ENCODE peak calls at places on chromosome 22, in nine cellular contexts. A, C, Z, G, T, O, V, R and U are unnamed samples.

GRCh38 chr22:42261266-42261665 is 9.2 kb downstream of the TCF20 start:
- DNase-seq in V (no peak), R (peak; percentile 43), G (no peak), A (no peak), Z (no peak), T (no peak), C (no peak), O (no peak), U (no peak)

GRCh38 chr22:20071524-20071972 is 8.5 kb upstream of the DGCR8 start:
- DNase-seq in G (no peak), Z (no peak), O (no peak), C (no peak), R (no peak), V (no peak), T (no peak), A (no peak), U (no peak)

GRCh38 chr22:36197601-36198146 is 3.9 kb downstream of the APOL4 start:
- DNase-seq in Z (no peak), T (no peak), V (no peak), C (no peak), R (no peak), G (no peak), O (no peak), A (no peak), U (no peak)

GRCh38 chr22:37021710-37022482 is 2.4 kb downstream of the MPST start:
- DNase-seq in A (peak; percentile 31), G (peak; percentile 53), C (peak; percentile 56), R (peak; percentile 14), V (no peak), T (no peak), O (peak; percentile 62), Z (peak; percentile 51), U (peak; percentile 75)

GRCh38 chr22:45878901-45879551 is 97.9 kb downstream of the WNT7B start:
- DNase-seq in R (no peak), T (no peak), G (no peak), O (no peak), C (no peak), V (no peak), Z (no peak), A (no peak), U (peak; percentile 54)

GRCh38 chr22:37014835-37015586 is 4.2 kb downstream of the TST start:
- DNase-seq in O (peak; percentile 52), T (no peak), C (no peak), G (peak; percentile 49), V (no peak), Z (no peak), A (no peak), R (no peak), U (no peak)

GRCh38 chr22:42651134-42651533 is 1.9 kb upstream of the CYB5R3 start:
- DNase-seq in Z (no peak), A (peak; percentile 50), C (no peak), T (no peak), R (no peak), O (no peak), V (no peak), G (no peak), U (no peak)

GRCh38 chr22:23777776-23778575 is 5.3 kb downstream of the MMP11 start:
- DNase-seq in V (no peak), A (no peak), C (no peak), T (no peak), Z (no peak), G (no peak), R (no peak), O (no peak), U (no peak)

GRCh38 chr22:31818481-31819392 is 64.9 kb downstream of the DEPDC5 start:
- DNase-seq in Z (no peak), G (no peak), T (no peak), A (peak; percentile 22), O (no peak), C (no peak), V (no peak), R (peak; percentile 33), U (no peak)

GRCh38 chr22:36009085-36009484 is 19.5 kb downstream of the RBFOX2 start:
- DNase-seq in O (no peak), G (no peak), C (no peak), R (no peak), A (no peak), Z (no peak), V (no peak), T (no peak), U (no peak)

GRCh38 chr22:19194751-19195536 is 16.4 kb upstream of the SLC25A1 start:
- DNase-seq in T (no peak), V (no peak), A (no peak), C (no peak), R (no peak), O (no peak), Z (no peak), G (no peak), U (no peak)

GRCh38 chr22:43270314-43270908 is 72.8 kb downstream of the SCUBE1 start:
- DNase-seq in G (no peak), Z (no peak), V (no peak), A (peak; percentile 14), O (no peak), R (no peak), C (no peak), T (no peak), U (peak; percentile 51)

GRCh38 chr22:28395920-28396447 is 283.7 kb downstream of the TTC28 start:
- DNase-seq in Z (no peak), A (peak; percentile 4), R (peak; percentile 39), C (no peak), O (no peak), G (no peak), V (no peak), T (no peak), U (no peak)

GRCh38 chr22:39773976-39774539 is 119.5 kb downstream of the ENTHD1 start:
- DNase-seq in G (no peak), C (peak; percentile 36), R (no peak), A (peak; percentile 25), Z (no peak), O (no peak), V (no peak), T (no peak), U (no peak)

GRCh38 chr22:26170795-26171194 is 1.5 kb downstream of the SEZ6L start:
- DNase-seq in Z (no peak), G (no peak), C (no peak), V (no peak), T (no peak), A (no peak), O (no peak), R (no peak), U (no peak)

GRCh38 chr22:45671051-45671782 is 417 bp upstream of the ATXN10 start:
- DNase-seq in V (no peak), C (no peak), R (no peak), Z (no peak), G (peak; percentile 77), T (no peak), A (no peak), O (no peak), U (no peak)

GRCh38 chr22:33831207-33831606 is 89.1 kb downstream of the LARGE1 start:
- DNase-seq in G (no peak), R (no peak), A (no peak), C (no peak), T (no peak), V (no peak), O (no peak), Z (no peak), U (no peak)

GRCh38 chr22:27405672-27406388 is 395.7 kb downstream of the MN1 start:
- DNase-seq in V (no peak), A (peak; percentile 68), R (peak; percentile 36), G (peak; percentile 48), C (no peak), O (peak; percentile 73), T (peak; percentile 73), Z (no peak), U (peak; percentile 25)

GRCh38 chr22:35727436-35727835 is 9.8 kb downstream of the APOL5 start:
- DNase-seq in A (no peak), R (no peak), Z (no peak), T (no peak), V (no peak), G (no peak), O (peak; percentile 24), C (no peak), U (no peak)

GRCh38 chr22:44029069-44029468 is 5.0 kb downstream of the PARVB start:
- DNase-seq in T (no peak), V (no peak), C (no peak), A (no peak), R (no peak), G (no peak), O (no peak), Z (no peak), U (no peak)

GRCh38 chr22:23245045-23245798 is 64.9 kb downstream of the BCR start:
- DNase-seq in C (no peak), R (peak; percentile 53), Z (no peak), V (no peak), T (no peak), A (no peak), O (no peak), G (no peak), U (no peak)

GRCh38 chr22:49963647-49964026 is 3.1 kb downstream of the PIM3 start:
- DNase-seq in G (peak; percentile 58), R (no peak), O (peak; percentile 75), T (peak; percentile 56), A (no peak), C (no peak), Z (no peak), V (no peak), U (no peak)

GRCh38 chr22:40525250-40525884 is 111.2 kb downstream of the MRTFA start:
- DNase-seq in Z (peak; percentile 72), C (peak; percentile 67), G (peak; percentile 55), T (no peak), A (peak; percentile 48), O (peak; percentile 48), V (no peak), R (peak; percentile 38), U (no peak)

GRCh38 chr22:22418163-22418549 is 90.4 kb downstream of the ZNF280B start:
- DNase-seq in C (no peak), T (no peak), V (no peak), R (no peak), Z (no peak), O (no peak), G (no peak), A (no peak), U (no peak)

GRCh38 chr22:48826546-48826945 is 1001.1 kb downstream of the BRD1 start:
- DNase-seq in V (no peak), A (no peak), R (no peak), C (no peak), G (no peak), Z (no peak), T (no peak), O (no peak), U (no peak)

GRCh38 chr22:17164392-17165024 is 5.4 kb upstream of the HDHD5 start:
- DNase-seq in V (no peak), A (no peak), T (no peak), O (no peak), C (no peak), Z (no peak), R (no peak), G (no peak), U (no peak)

GRCh38 chr22:44887941-44888366 is 121.9 kb downstream of the PHF21B start:
- DNase-seq in V (no peak), R (no peak), Z (no peak), C (no peak), T (peak; percentile 33), O (no peak), G (no peak), A (no peak), U (no peak)

GRCh38 chr22:21020802-21021429 is 6.0 kb downstream of the P2RX6 start:
- DNase-seq in T (no peak), Z (no peak), R (no peak), V (no peak), A (peak; percentile 16), C (no peak), G (no peak), O (no peak), U (no peak)

GRCh38 chr22:49810363-49811013 is 17.2 kb downstream of the BRD1 start:
- DNase-seq in O (no peak), R (peak; percentile 26), G (no peak), V (no peak), Z (no peak), A (no peak), T (no peak), C (no peak), U (no peak)

GRCh38 chr22:24433868-24434471 is 6.6 kb downstream of the ADORA2A start:
- DNase-seq in A (peak; percentile 59), T (peak; percentile 49), Z (no peak), V (no peak), G (no peak), O (no peak), C (peak; percentile 79), R (peak; percentile 20), U (no peak)

GRCh38 chr22:30201970-30202369 is 44.6 kb downstream of the LIF start:
- DNase-seq in V (no peak), O (peak; percentile 30), G (no peak), R (peak; percentile 53), A (peak; percentile 78), T (no peak), C (no peak), Z (no peak), U (no peak)